ENCODE peak calls at places on chromosomes 4 and X, in six cellular contexts. M is RWPE1, K is heart right ventricle, L is astrocyte of the spinal cord, T is endothelial cell, I is brain microvascular endothelial cell. Q is an unnamed sample.

GRCh38 chr4:184991860-184992259 is 26.4 kb upstream of the HELT start:
- DNase-seq in M (no peak), K (no peak), L (no peak), T (no peak), I (no peak), Q (no peak)

GRCh38 chr4:101101072-101101471 is 246.3 kb downstream of the PPP3CA start:
- DNase-seq in M (no peak), K (no peak), L (no peak), T (no peak), I (no peak), Q (no peak)

GRCh38 chrX:11667286-11667685 is 1.6 kb upstream of the ARHGAP6 start:
- DNase-seq in M (no peak), K (no peak), L (no peak), T (no peak), I (no peak), Q (no peak)

GRCh38 chrX:42189601-42190000 is 266.2 kb upstream of the CASK start:
- DNase-seq in M (no peak), K (no peak), L (peak), T (no peak), I (no peak), Q (no peak)

GRCh38 chrX:20218809-20219505 is 47.8 kb downstream of the RPS6KA3 start:
- DNase-seq in M (no peak), K (peak), L (no peak), T (peak), I (no peak), Q (no peak)

GRCh38 chrX:65595460-65595876 is 60.9 kb upstream of the LAS1L start:
- DNase-seq in M (peak), K (peak), L (peak), T (peak), I (peak), Q (peak)

GRCh38 chr4:1802151-1802715 is 9.1 kb downstream of the FGFR3 start:
- DNase-seq in M (no peak), K (no peak), L (no peak), T (no peak), I (no peak), Q (no peak)

GRCh38 chr4:155666701-155667537 is at the start of gene GUCY1A1:
- DNase-seq in M (peak), K (peak), L (peak), T (peak), I (no peak), Q (peak)

GRCh38 chr4:152803541-152803940 is 23.8 kb downstream of the ARFIP1 start:
- DNase-seq in M (no peak), K (no peak), L (no peak), T (no peak), I (no peak), Q (no peak)

GRCh38 chrX:34275710-34276109 is 143.6 kb upstream of the FAM47A start:
- DNase-seq in M (no peak), K (no peak), L (no peak), T (peak), I (no peak), Q (no peak)
- TF ChIP-seq CTCF in M (no peak), K (no peak), L (no peak), T (no peak), I (no peak), Q (peak)

DNA sequence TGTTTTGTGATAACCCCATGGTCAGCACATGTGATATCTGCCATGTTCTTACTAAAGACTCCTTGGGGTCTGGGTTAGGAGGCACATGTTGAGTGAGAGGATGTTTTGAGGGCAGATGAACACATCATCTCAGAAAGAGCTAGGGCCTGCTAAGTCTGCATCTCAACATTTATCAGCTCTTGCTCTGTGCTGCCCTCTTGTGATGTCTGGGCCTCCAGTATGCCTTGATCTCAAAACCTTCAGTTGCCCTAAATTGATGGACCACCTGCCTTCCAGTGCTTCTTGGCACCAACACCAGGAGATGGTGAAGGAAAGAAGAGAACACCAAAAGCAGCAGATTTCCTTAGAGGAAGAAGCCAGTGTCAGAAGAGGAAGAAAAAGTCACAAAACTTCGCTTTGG is 22.5 kb downstream of the MID1 start:
- DNase-seq in M (no peak), K (no peak), L (no peak), T (peak), I (peak), Q (no peak)
- TF ChIP-seq CTCF in M (no peak), K (peak), L (peak), T (no peak), I (peak), Q (peak)

GRCh38 chr4:150248181-150248580 is 169.9 kb downstream of the DCLK2 start:
- DNase-seq in M (peak), K (no peak), L (no peak), T (no peak), I (no peak), Q (no peak)
- TF ChIP-seq CTCF in M (no peak), K (no peak), L (no peak), T (no peak), I (no peak), Q (no peak)

DNA sequence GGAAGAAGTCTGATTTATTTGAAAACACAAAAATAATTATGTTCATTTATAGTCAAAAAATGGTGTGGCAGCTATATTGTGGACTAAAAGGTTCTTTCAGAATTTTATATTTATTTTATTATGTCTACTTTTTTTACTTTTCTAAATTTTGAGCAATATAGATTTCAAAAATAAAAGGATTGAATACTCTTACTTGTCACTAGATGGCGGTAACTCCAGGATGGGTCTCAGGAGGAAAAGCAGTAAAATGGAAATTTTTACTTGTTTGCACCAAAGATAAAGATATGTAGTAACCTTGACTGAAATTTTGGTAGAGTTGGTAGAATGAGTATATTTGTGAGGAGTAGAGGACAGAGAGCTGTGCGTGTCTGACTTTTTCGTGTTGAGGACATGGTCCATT is 14.5 kb upstream of the DACH2 start:
- DNase-seq in M (no peak), K (no peak), L (no peak), T (no peak), I (no peak), Q (no peak)
- TF ChIP-seq CTCF in M (peak), K (peak), L (peak), T (peak), I (peak), Q (peak)

GRCh38 chr4:159677521-159677920 is 574.6 kb downstream of the RAPGEF2 start:
- DNase-seq in M (no peak), K (no peak), L (peak), T (no peak), I (peak), Q (no peak)
- TF ChIP-seq CTCF in M (no peak), K (no peak), L (no peak), T (no peak), I (no peak), Q (no peak)

GRCh38 chr4:138981930-138982390 is 33.6 kb upstream of the NOCT start:
- DNase-seq in M (peak), K (peak), L (peak), T (no peak), I (peak), Q (no peak)
- TF ChIP-seq CTCF in M (no peak), K (peak), L (no peak), T (no peak), I (peak), Q (peak)

DNA sequence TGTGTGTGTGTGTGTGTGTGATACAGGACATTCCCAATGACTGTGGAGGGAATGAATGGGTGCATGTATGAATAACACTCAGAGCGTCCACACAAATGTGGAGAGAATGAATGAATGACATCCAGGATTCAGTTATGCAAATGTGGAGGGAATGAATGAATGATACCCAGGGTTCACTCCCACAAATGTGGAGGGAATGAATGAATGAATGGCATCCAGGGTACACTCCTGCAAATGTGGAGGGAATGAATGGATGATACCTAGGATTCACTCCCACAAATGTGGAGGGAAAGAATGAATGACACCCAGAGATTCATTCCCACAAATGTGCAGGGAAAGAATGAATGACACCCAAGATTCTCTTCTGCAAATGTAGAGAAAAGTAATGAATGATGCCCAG is 36.0 kb upstream of the ASMTL start:
- DNase-seq in M (no peak), K (no peak), L (no peak), T (no peak), I (no peak), Q (no peak)
- TF ChIP-seq CTCF in M (no peak), K (no peak), L (no peak), T (no peak), I (no peak), Q (no peak)

GRCh38 chrX:96889726-96890125 is 6.0 kb downstream of the RPA4 start:
- DNase-seq in M (no peak), K (no peak), L (no peak), T (no peak), I (peak), Q (no peak)

GRCh38 chrX:96883608-96884007 is at the start of gene RPA4:
- DNase-seq in M (no peak), K (no peak), L (no peak), T (no peak), I (no peak), Q (no peak)

GRCh38 chrX:96884027-96884426 is 319 bp downstream of the RPA4 start:
- DNase-seq in M (no peak), K (no peak), L (no peak), T (no peak), I (no peak), Q (no peak)
- TF ChIP-seq CTCF in M (no peak), K (no peak), L (no peak), T (no peak), I (no peak), Q (no peak)

DNA sequence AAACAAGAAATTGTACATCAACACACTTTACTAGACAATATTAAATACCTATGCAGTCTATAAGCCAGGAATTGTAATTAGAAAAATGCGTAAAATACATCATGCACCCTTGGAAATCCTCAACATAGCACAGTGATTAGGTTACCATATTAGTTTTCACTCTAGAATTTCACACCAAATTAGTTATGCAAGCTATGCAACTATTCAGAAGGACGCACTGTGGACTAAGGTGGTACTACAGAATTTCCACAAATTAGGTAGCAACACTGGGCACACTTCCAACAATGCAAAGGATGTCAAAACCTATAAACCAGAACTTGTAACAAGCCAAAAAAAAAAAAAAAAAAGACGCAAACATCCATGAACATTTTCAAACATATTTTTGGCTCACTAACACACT is 71.1 kb upstream of the ZCCHC13 start:
- DNase-seq in M (no peak), K (no peak), L (peak), T (no peak), I (peak), Q (no peak)
- TF ChIP-seq CTCF in M (no peak), K (no peak), L (no peak), T (peak), I (peak), Q (peak)

Q was measured in neural crest cell.